ENCODE peak calls at places on chromosomes 7 and 10, in five cellular contexts. T, N, L, J and Y are unnamed samples.

GRCh38 chr10:3239066-3239919 is 66.7 kb upstream of the PITRM1 start:
- DNase-seq in N (no peak), T (peak), L (peak), J (peak), Y (peak)

GRCh38 chr10:69014171-69014570 is 25.6 kb downstream of the KIFBP start:
- DNase-seq in N (no peak), L (no peak), J (no peak), T (no peak), Y (no peak)

GRCh38 chr7:74027683-74028320 is at the start of gene ELN:
- DNase-seq in N (peak), J (peak), L (no peak), T (no peak), Y (peak)

GRCh38 chr10:71575446-71575845 is 144.1 kb downstream of the C10orf105 start:
- DNase-seq in T (no peak), N (no peak), J (peak), L (no peak), Y (no peak)

GRCh38 chr7:55570939-55571338 is 1.4 kb downstream of the VOPP1 start:
- DNase-seq in T (no peak), J (no peak), L (no peak), N (no peak), Y (no peak)

GRCh38 chr7:106778656-106779250 is 86.3 kb upstream of the PIK3CG start:
- DNase-seq in L (no peak), T (no peak), J (no peak), N (no peak), Y (no peak)

GRCh38 chr10:1938317-1938716 is 201.0 kb upstream of the ADARB2 start:
- DNase-seq in J (no peak), L (no peak), N (no peak), T (no peak), Y (no peak)

GRCh38 chr10:114638874-114639625 is 19.0 kb downstream of the ABLIM1 start:
- DNase-seq in L (no peak), N (no peak), J (no peak), T (no peak), Y (no peak)

GRCh38 chr10:60795465-60796202 is 17.4 kb downstream of the CDK1 start:
- DNase-seq in J (no peak), T (no peak), L (no peak), N (no peak), Y (no peak)

GRCh38 chr10:99430451-99431189 is at the start of gene GOT1:
- DNase-seq in T (peak), J (peak), L (peak), N (peak), Y (peak)

GRCh38 chr10:78062296-78062695 is 28.6 kb downstream of the RPS24 start:
- DNase-seq in N (no peak), J (no peak), L (no peak), T (no peak), Y (no peak)

GRCh38 chr7:90709501-90710465 is 113.7 kb downstream of the CDK14 start:
- DNase-seq in J (no peak), T (no peak), L (no peak), N (no peak), Y (no peak)

GRCh38 chr10:13585943-13586342 is 822 bp upstream of the PRPF18 start:
- DNase-seq in L (no peak), J (no peak), N (no peak), T (no peak), Y (no peak)

GRCh38 chr7:136049818-136050461 is 72.8 kb upstream of the MTPN start:
- DNase-seq in L (no peak), T (no peak), J (peak), N (no peak), Y (no peak)

GRCh38 chr10:60943372-60944158 is 420 bp downstream of the RHOBTB1 start:
- DNase-seq in L (peak), T (peak), N (peak), J (peak), Y (peak)

GRCh38 chr10:130974171-130974570 is 337.4 kb downstream of the TCERG1L start:
- DNase-seq in L (no peak), N (no peak), J (no peak), T (no peak), Y (no peak)

GRCh38 chr7:22853674-22854157 is 31.1 kb upstream of the TOMM7 start:
- DNase-seq in L (peak), N (no peak), J (peak), T (peak), Y (peak)

GRCh38 chr7:121610243-121610642 is 214.1 kb upstream of the FAM3C start:
- DNase-seq in N (no peak), L (no peak), T (no peak), J (peak), Y (no peak)

GRCh38 chr7:105782391-105783063 is 93.9 kb downstream of the ATXN7L1 start:
- DNase-seq in N (no peak), J (no peak), L (no peak), T (no peak), Y (no peak)

GRCh38 chr10:126420571-126421275 is 32.4 kb upstream of the ADAM12 start:
- DNase-seq in L (no peak), J (no peak), N (no peak), T (no peak), Y (no peak)

GRCh38 chr10:110661292-110661691 is 17.2 kb downstream of the RBM20 start:
- DNase-seq in T (no peak), J (no peak), L (no peak), N (no peak), Y (no peak)

GRCh38 chr7:94912085-94912484 is 4.7 kb downstream of the PPP1R9A start:
- DNase-seq in T (no peak), L (no peak), N (no peak), J (no peak), Y (no peak)

GRCh38 chr10:80281292-80281691 is 8.2 kb downstream of the MAT1A start:
- DNase-seq in N (no peak), J (no peak), L (no peak), T (no peak), Y (no peak)

GRCh38 chr10:98924526-98924925 is 311.1 kb downstream of the HPSE2 start:
- DNase-seq in N (no peak), L (no peak), T (no peak), J (no peak), Y (no peak)

GRCh38 chr10:121710207-121710606 is 112.0 kb upstream of the FGFR2 start:
- DNase-seq in T (no peak), N (no peak), L (no peak), J (no peak), Y (no peak)

GRCh38 chr10:69439813-69440506 is 11.3 kb upstream of the TSPAN15 start:
- DNase-seq in L (peak), J (peak), N (no peak), T (no peak), Y (peak)

GRCh38 chr10:89332092-89332633 is 4.4 kb downstream of the IFIT3 start:
- DNase-seq in L (peak), J (no peak), N (no peak), T (no peak), Y (no peak)

GRCh38 chr10:909831-910230 is 21.7 kb downstream of the LARP4B start:
- DNase-seq in T (no peak), L (peak), N (no peak), J (no peak), Y (no peak)

GRCh38 chr7:107687656-107688055 is 27.0 kb downstream of the SLC26A4 start:
- DNase-seq in T (peak), L (no peak), J (no peak), N (no peak), Y (no peak)

GRCh38 chr10:77421576-77421975 is 216.0 kb downstream of the KCNMA1 start:
- DNase-seq in T (no peak), N (no peak), L (no peak), J (no peak), Y (no peak)

GRCh38 chr10:53624722-53625121 is 852.1 kb upstream of the MBL2 start:
- DNase-seq in J (no peak), L (no peak), N (no peak), T (no peak), Y (no peak)

GRCh38 chr10:34156781-34157425 is 658.2 kb downstream of the PARD3 start:
- DNase-seq in T (no peak), L (no peak), N (no peak), J (peak), Y (no peak)

GRCh38 chr7:97024209-97025129 is at the start of gene DLX5:
- DNase-seq in L (no peak), J (peak), N (peak), T (no peak), Y (no peak)

GRCh38 chr7:115676080-115676479 is 354.5 kb downstream of the TFEC start:
- DNase-seq in L (peak), T (peak), J (peak), N (no peak), Y (peak)

GRCh38 chr7:150401424-150401790 is 22.3 kb downstream of the ZNF775 start:
- DNase-seq in T (no peak), J (no peak), N (no peak), L (no peak), Y (no peak)

GRCh38 chr10:87916515-87916914 is 53.1 kb downstream of the PTEN start:
- DNase-seq in T (no peak), N (no peak), L (peak), J (no peak), Y (no peak)

GRCh38 chr7:22662490-22663145 is 64.4 kb upstream of the IL6 start:
- DNase-seq in T (no peak), J (no peak), N (no peak), L (no peak), Y (no peak)

DNA sequence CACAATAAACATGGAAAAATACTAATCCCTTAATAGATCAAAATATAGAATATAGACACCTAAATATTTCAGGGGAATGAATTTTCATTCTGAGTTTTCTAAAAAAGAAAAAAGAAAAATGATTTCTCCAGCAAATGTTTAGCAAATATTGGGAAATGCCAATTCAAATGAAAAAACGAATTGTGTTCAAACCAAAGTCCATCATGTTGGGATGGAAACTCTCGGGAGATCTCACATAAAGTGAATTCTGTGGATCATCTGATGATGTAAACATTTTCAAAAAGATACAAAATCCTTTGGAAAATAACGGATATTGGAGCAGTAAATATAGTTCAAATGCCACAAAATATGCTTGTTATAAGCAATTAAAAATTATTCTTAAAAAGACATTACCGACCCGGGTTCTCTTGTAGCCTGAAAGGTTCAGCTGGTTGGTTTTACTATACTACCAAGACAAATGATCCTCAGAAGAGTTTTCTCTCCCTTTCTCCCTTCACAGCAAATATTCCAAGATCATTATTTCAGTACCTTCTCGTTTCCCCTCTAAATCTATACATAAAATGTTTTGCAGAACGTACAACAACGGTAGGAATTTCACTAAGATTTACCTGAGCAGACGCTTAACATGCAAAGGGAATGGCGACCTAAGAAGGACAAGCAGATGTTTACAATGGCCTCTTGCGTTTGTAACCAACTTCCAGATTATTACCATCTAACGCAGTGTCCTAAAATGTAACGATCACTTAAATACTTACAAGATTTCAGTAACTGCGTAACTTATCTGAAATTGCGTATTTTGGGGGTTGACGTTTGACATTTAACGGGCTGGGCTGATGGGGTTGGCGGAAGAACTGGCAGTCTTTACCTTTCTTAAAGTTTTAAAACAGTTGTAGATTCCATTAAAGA is 2.5 kb downstream of the HOXA13 start:
- DNase-seq in N (no peak), J (no peak), L (no peak), T (no peak), Y (no peak)
- TF ChIP-seq POLR2AphosphoS5 in N (no peak), J (peak), L (no peak), T (no peak), Y (no peak)

GRCh38 chr7:69935107-69935506 is 336.8 kb downstream of the AUTS2 start:
- DNase-seq in N (no peak), L (no peak), T (no peak), J (no peak), Y (no peak)
- TF ChIP-seq POLR2A in N (no peak), L (no peak), T (no peak), J (no peak), Y (no peak)

DNA sequence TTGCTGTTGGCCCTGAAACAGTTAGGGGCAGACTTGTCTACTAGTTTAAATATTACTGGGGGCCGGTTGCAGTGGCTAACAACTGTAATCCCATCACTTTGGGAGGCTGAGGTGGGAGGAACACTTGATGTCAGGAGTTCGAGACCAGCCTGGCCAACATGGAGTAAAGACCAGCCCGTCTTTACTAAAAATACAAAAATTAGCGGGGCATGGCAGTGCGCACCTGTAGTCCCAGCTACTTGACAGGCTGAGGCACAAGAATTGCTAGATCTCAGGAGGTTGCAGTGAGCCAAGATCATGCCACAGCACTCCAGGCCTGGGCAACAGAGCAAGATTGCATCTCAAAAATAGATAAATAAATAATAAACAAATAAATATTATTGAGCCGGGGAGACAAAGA is 7.6 kb downstream of the ITGB8 start:
- DNase-seq in T (no peak), N (no peak), J (no peak), L (no peak), Y (no peak)
- TF ChIP-seq POLR2AphosphoS5 in T (no peak), N (no peak), J (no peak), L (no peak), Y (no peak)

GRCh38 chr10:95834375-95834774 is 73.4 kb upstream of the CC2D2B start:
- DNase-seq in L (no peak), J (no peak), N (no peak), T (no peak), Y (no peak)
- TF ChIP-seq POLR2A in L (no peak), J (no peak), N (no peak), T (no peak), Y (no peak)

GRCh38 chr7:1175967-1176851 is 16.2 kb upstream of the ZFAND2A start:
- DNase-seq in N (no peak), L (peak), T (peak), J (peak), Y (peak)
- TF ChIP-seq POLR2AphosphoS5 in N (peak), L (no peak), T (peak), J (peak), Y (no peak)